ENCODE peak calls at places on chromosomes 4 and X, in five cellular contexts. O, P, J, K and V are unnamed samples.

GRCh38 chr4:88866862-88867550 is 169.4 kb upstream of the NAP1L5 start:
- DNase-seq in O (no peak), P (no peak), J (no peak), K (no peak), V (no peak)

GRCh38 chrX:40082447-40083119 is 15.2 kb downstream of the BCOR start:
- DNase-seq in P (no peak), J (no peak), K (no peak), O (no peak), V (no peak)

GRCh38 chrX:56564182-56564885 is 907 bp downstream of the UBQLN2 start:
- DNase-seq in J (peak), K (peak), O (peak), P (peak), V (no peak)

GRCh38 chr4:20487446-20487845 is 212.8 kb upstream of the PACRGL start:
- DNase-seq in J (no peak), O (no peak), P (no peak), K (no peak), V (no peak)

GRCh38 chr4:5804656-5805055 is 88.2 kb downstream of the CRMP1 start:
- DNase-seq in J (no peak), O (no peak), K (no peak), P (peak), V (no peak)

GRCh38 chrX:68650491-68650890 is 3.0 kb downstream of the STARD8 start:
- DNase-seq in J (no peak), P (no peak), K (no peak), O (no peak), V (no peak)

GRCh38 chrX:46294234-46294633 is 251.0 kb downstream of the ZNF674 start:
- DNase-seq in P (no peak), O (no peak), K (no peak), J (no peak), V (no peak)

GRCh38 chr4:103002551-103002950 is 17.0 kb downstream of the SLC9B1 start:
- DNase-seq in O (no peak), P (no peak), J (no peak), K (no peak), V (no peak)

GRCh38 chrX:110514498-110514897 is 155.8 kb downstream of the RTL9 start:
- DNase-seq in P (no peak), O (no peak), K (no peak), J (no peak), V (no peak)

GRCh38 chrX:130834149-130834548 is 68.9 kb downstream of the ENOX2 start:
- DNase-seq in O (no peak), J (peak), P (peak), K (peak), V (no peak)

GRCh38 chr4:185079271-185079905 is 61.1 kb downstream of the HELT start:
- DNase-seq in K (no peak), J (no peak), P (no peak), O (no peak), V (no peak)

GRCh38 chrX:153491351-153492152 is 3.2 kb upstream of the BGN start:
- DNase-seq in K (no peak), P (no peak), J (peak), O (no peak), V (no peak)

GRCh38 chr4:8370835-8371234 is 69.7 kb downstream of the ACOX3 start:
- DNase-seq in J (no peak), K (peak), O (no peak), P (no peak), V (no peak)

GRCh38 chr4:11261066-11261850 is 167.4 kb downstream of the HS3ST1 start:
- DNase-seq in P (no peak), O (no peak), J (peak), K (no peak), V (no peak)

GRCh38 chr4:125254111-125254510 is 60.6 kb upstream of the FAT4 start:
- DNase-seq in P (no peak), K (no peak), O (no peak), J (no peak), V (no peak)

GRCh38 chr4:158540125-158540907 is 18.6 kb downstream of the RXFP1 start:
- DNase-seq in K (no peak), J (no peak), P (no peak), O (no peak), V (no peak)

GRCh38 chr4:137711502-137711901 is 179.2 kb upstream of the PCDH18 start:
- DNase-seq in O (no peak), P (no peak), K (no peak), J (peak), V (no peak)

GRCh38 chr4:2651546-2651945 is 104.6 kb downstream of the TNIP2 start:
- DNase-seq in O (no peak), K (peak), J (no peak), P (no peak), V (no peak)

GRCh38 chr4:17912011-17912410 is 101.2 kb downstream of the NCAPG start:
- DNase-seq in P (no peak), J (no peak), O (no peak), K (no peak), V (no peak)

GRCh38 chrX:14010566-14010965 is 19.1 kb downstream of the GEMIN8 start:
- DNase-seq in O (no peak), P (no peak), K (no peak), J (no peak), V (no peak)

GRCh38 chr4:122577808-122578781 is 42.8 kb downstream of the IL21 start:
- DNase-seq in O (peak), J (peak), K (peak), P (peak), V (no peak)

GRCh38 chr4:138756519-138756918 is 259.1 kb upstream of the NOCT start:
- DNase-seq in O (no peak), K (no peak), P (no peak), J (no peak), V (no peak)

GRCh38 chrX:16643160-16643559 is 6.8 kb upstream of the S100G start:
- DNase-seq in K (peak), J (no peak), P (peak), O (no peak), V (no peak)

GRCh38 chr4:176441594-176441993 is 121.8 kb downstream of the SPCS3 start:
- DNase-seq in J (no peak), P (no peak), K (peak), O (no peak), V (no peak)

GRCh38 chrX:82973641-82974040 is 534.4 kb upstream of the POU3F4 start:
- DNase-seq in J (no peak), K (no peak), P (no peak), O (no peak), V (no peak)

GRCh38 chr4:8385106-8385505 is 55.4 kb downstream of the ACOX3 start:
- DNase-seq in P (no peak), J (no peak), K (no peak), O (no peak), V (no peak)

GRCh38 chr4:125741825-125742452 is 427.2 kb downstream of the FAT4 start:
- DNase-seq in O (no peak), J (no peak), K (no peak), P (peak), V (no peak)

GRCh38 chr4:74054483-74055032 is 16.1 kb upstream of the CXCL3 start:
- DNase-seq in J (no peak), K (no peak), O (no peak), P (no peak), V (no peak)

GRCh38 chrX:77160301-77160700 is 286.9 kb upstream of the FGF16 start:
- DNase-seq in K (peak), O (no peak), J (peak), P (peak), V (no peak)

GRCh38 chr4:146545102-146545501 is 23.4 kb upstream of the SLC10A7 start:
- DNase-seq in O (no peak), P (peak), J (no peak), K (peak), V (no peak)

GRCh38 chrX:11665144-11666040 is at the start of gene ARHGAP6:
- DNase-seq in J (peak), O (no peak), P (peak), K (peak), V (no peak)

GRCh38 chrX:34915463-34916225 is 27.0 kb upstream of the FAM47B start:
- DNase-seq in P (no peak), J (no peak), O (no peak), K (no peak), V (no peak)

GRCh38 chrX:3348191-3348590 is 1.7 kb upstream of the MXRA5 start:
- DNase-seq in O (no peak), J (no peak), P (no peak), K (no peak), V (no peak)

GRCh38 chr4:173477016-173477415 is 53.0 kb downstream of the HAND2 start:
- DNase-seq in O (no peak), P (no peak), K (no peak), J (no peak), V (no peak)

GRCh38 chr4:29734785-29735184 is 985.4 kb upstream of the PCDH7 start:
- DNase-seq in P (no peak), K (no peak), O (no peak), J (no peak), V (no peak)

GRCh38 chr4:1401409-1402020 is 4.7 kb downstream of the NKX1-1 start:
- DNase-seq in K (no peak), J (peak), P (no peak), O (no peak), V (no peak)